ENCODE peak calls at places on chromosomes 11 and 22, in five cellular contexts. D is gastroesophageal sphincter, Y is lower lobe of right lung, V is Panc1, F is mucosa of descending colon. S is an unnamed sample.

GRCh38 chr22:20441631-20442484 is 4.2 kb upstream of the SCARF2 start:
- ATAC-seq in F (no peak), V (no peak), Y (no peak), D (no peak), S (no peak)

GRCh38 chr11:123158609-123159008 is 36.4 kb downstream of the CLMP start:
- ATAC-seq in V (peak; percentile 10), D (no peak), Y (no peak), F (no peak), S (no peak)

GRCh38 chr11:120657306-120658070 is 145.9 kb downstream of the GRIK4 start:
- ATAC-seq in F (no peak), D (no peak), V (no peak), Y (no peak), S (no peak)

GRCh38 chr11:45860764-45861510 is 13.7 kb downstream of the CRY2 start:
- ATAC-seq in V (no peak), F (no peak), Y (peak; percentile 6), D (no peak), S (no peak)

GRCh38 chr11:1218788-1219445 is 3.9 kb upstream of the MUC5B start:
- ATAC-seq in D (no peak), F (no peak), Y (no peak), V (no peak), S (no peak)

GRCh38 chr11:127037001-127037400 is 36.4 kb upstream of the KIRREL3 start:
- ATAC-seq in F (no peak), Y (no peak), V (no peak), D (no peak), S (no peak)

GRCh38 chr11:10122337-10123197 is 171.5 kb downstream of the SBF2 start:
- ATAC-seq in Y (peak; percentile 66), F (peak; percentile 66), D (no peak), V (peak; percentile 84), S (peak; percentile 99)

GRCh38 chr11:123431619-123432018 is 1.6 kb downstream of the GRAMD1B start:
- ATAC-seq in D (no peak), V (no peak), Y (peak; percentile 34), F (no peak), S (no peak)

GRCh38 chr11:110301032-110301431 is 4.6 kb upstream of the RDX start:
- ATAC-seq in V (no peak), D (no peak), F (no peak), Y (no peak), S (no peak)

GRCh38 chr11:84390441-84391078 is 1104.4 kb upstream of the CCDC90B start:
- ATAC-seq in V (no peak), Y (no peak), F (no peak), D (no peak), S (no peak)

GRCh38 chr11:113967361-113967760 is 7.5 kb upstream of the HTR3A start:
- ATAC-seq in D (no peak), F (no peak), V (no peak), Y (no peak), S (no peak)

GRCh38 chr11:20483931-20484330 is 96.4 kb downstream of the PRMT3 start:
- ATAC-seq in D (no peak), F (no peak), V (no peak), Y (no peak), S (peak; percentile 49)

GRCh38 chr11:85774256-85775097 is 36.5 kb downstream of the SYTL2 start:
- ATAC-seq in F (peak; percentile 86), D (no peak), Y (no peak), V (no peak), S (no peak)

GRCh38 chr11:69483696-69484426 is 2.4 kb downstream of the LINC01488 start:
- ATAC-seq in V (no peak), Y (no peak), F (no peak), D (no peak), S (no peak)

GRCh38 chr11:77191823-77192495 is 63.9 kb downstream of the MYO7A start:
- ATAC-seq in V (peak; percentile 92), D (no peak), F (peak; percentile 75), Y (peak; percentile 74), S (peak; percentile 75)

GRCh38 chr22:41106122-41106968 is 14.0 kb downstream of the EP300 start:
- ATAC-seq in D (no peak), V (no peak), Y (peak; percentile 75), F (no peak), S (no peak)

GRCh38 chr11:46144741-46145140 is 23.5 kb upstream of the PHF21A start:
- ATAC-seq in Y (no peak), V (no peak), D (no peak), F (no peak), S (no peak)

GRCh38 chr11:102763440-102763839 is 17.0 kb downstream of the MMP10 start:
- ATAC-seq in V (no peak), F (no peak), D (no peak), Y (no peak), S (no peak)

GRCh38 chr11:46658259-46658658 is 40.9 kb downstream of the ATG13 start:
- ATAC-seq in Y (no peak), V (no peak), F (no peak), D (peak; percentile 84), S (no peak)

GRCh38 chr11:113477321-113477720 is 2.1 kb upstream of the DRD2 start:
- ATAC-seq in F (no peak), V (no peak), D (no peak), Y (no peak), S (no peak)

GRCh38 chr11:6629892-6630631 is 10.8 kb upstream of the TPP1 start:
- ATAC-seq in V (peak; percentile 48), F (peak; percentile 64), D (no peak), Y (peak; percentile 67), S (no peak)

GRCh38 chr11:13891911-13892310 is 70.6 kb upstream of the SPON1 start:
- ATAC-seq in F (peak; percentile 36), V (no peak), D (no peak), Y (no peak), S (no peak)

GRCh38 chr22:38973289-38974169 is 8.6 kb upstream of the APOBEC3B start:
- ATAC-seq in V (peak; percentile 84), Y (peak; percentile 82), F (peak; percentile 83), D (no peak), S (peak; percentile 71)

S was measured in esophagus mucosa.